ENCODE peak calls at places on chromosomes 11 and 22, in seven cellular contexts. One of them, this sample, is unnamed.

GRCh38 chr11:67463680-67464410 is 5.2 kb downstream of the TMEM134 start:
- DNase-seq in HCT116: peak; percentile 73
- DNase-seq in endothelial cell: no peak
- DNase-seq in A549: peak; percentile 91
- DNase-seq in Calu3: peak; percentile 89
- DNase-seq in IMR-90: no peak
- DNase-seq in WTC11: no peak
- DNase-seq in this sample: no peak

GRCh38 chr11:74371269-74372039 is 26.8 kb downstream of the PGM2L1 start:
- DNase-seq in HCT116: no peak
- DNase-seq in endothelial cell: no peak
- DNase-seq in A549: peak; percentile 20
- DNase-seq in Calu3: no peak
- DNase-seq in IMR-90: peak; percentile 80
- DNase-seq in WTC11: no peak
- DNase-seq in this sample: peak; percentile 41

GRCh38 chr11:11998091-11998781 is 10.2 kb downstream of the DKK3 start:
- DNase-seq in HCT116: no peak
- DNase-seq in endothelial cell: no peak
- DNase-seq in A549: peak; percentile 79
- DNase-seq in Calu3: peak; percentile 49
- DNase-seq in IMR-90: peak; percentile 95
- DNase-seq in WTC11: no peak
- DNase-seq in this sample: peak; percentile 74

GRCh38 chr11:789951-790350 is at the start of gene CEND1:
- DNase-seq in HCT116: no peak
- DNase-seq in endothelial cell: peak; percentile 48
- DNase-seq in A549: peak; percentile 44
- DNase-seq in Calu3: no peak
- DNase-seq in IMR-90: peak; percentile 54
- DNase-seq in WTC11: peak; percentile 62
- DNase-seq in this sample: no peak

GRCh38 chr11:126963603-126964353 is 36.8 kb downstream of the KIRREL3 start:
- DNase-seq in HCT116: no peak
- DNase-seq in endothelial cell: no peak
- DNase-seq in A549: peak; percentile 57
- DNase-seq in Calu3: peak; percentile 59
- DNase-seq in IMR-90: peak; percentile 43
- DNase-seq in WTC11: no peak
- DNase-seq in this sample: no peak

GRCh38 chr22:39954584-39955055 is 5.6 kb upstream of the TMA7B start:
- DNase-seq in HCT116: no peak
- DNase-seq in endothelial cell: no peak
- DNase-seq in A549: no peak
- DNase-seq in Calu3: peak; percentile 25
- DNase-seq in IMR-90: peak; percentile 94
- DNase-seq in WTC11: no peak
- DNase-seq in this sample: peak; percentile 88

GRCh38 chr11:72308226-72309073 is 64.5 kb upstream of the PHOX2A start:
- DNase-seq in HCT116: no peak
- DNase-seq in endothelial cell: no peak
- DNase-seq in A549: no peak
- DNase-seq in Calu3: no peak
- DNase-seq in IMR-90: peak; percentile 98
- DNase-seq in WTC11: no peak
- DNase-seq in this sample: peak; percentile 95

GRCh38 chr11:102452461-102453285 is at the start of gene TMEM123:
- DNase-seq in HCT116: peak; percentile 44
- DNase-seq in endothelial cell: peak; percentile 74
- DNase-seq in A549: peak; percentile 48
- DNase-seq in Calu3: peak; percentile 80
- DNase-seq in IMR-90: peak; percentile 58
- DNase-seq in WTC11: peak; percentile 81
- DNase-seq in this sample: no peak

GRCh38 chr11:32325187-32325586 is 110.2 kb downstream of the WT1 start:
- DNase-seq in HCT116: no peak
- DNase-seq in endothelial cell: no peak
- DNase-seq in A549: no peak
- DNase-seq in Calu3: no peak
- DNase-seq in IMR-90: no peak
- DNase-seq in WTC11: no peak
- DNase-seq in this sample: no peak

GRCh38 chr11:8013833-8014232 is 26.7 kb downstream of the EIF3F start:
- DNase-seq in HCT116: no peak
- DNase-seq in endothelial cell: no peak
- DNase-seq in A549: no peak
- DNase-seq in Calu3: no peak
- DNase-seq in IMR-90: no peak
- DNase-seq in WTC11: no peak
- DNase-seq in this sample: no peak

GRCh38 chr11:111379500-111380136 is 543 bp upstream of the POU2AF1 start:
- DNase-seq in HCT116: no peak
- DNase-seq in endothelial cell: no peak
- DNase-seq in A549: no peak
- DNase-seq in Calu3: no peak
- DNase-seq in IMR-90: no peak
- DNase-seq in WTC11: no peak
- DNase-seq in this sample: no peak

GRCh38 chr22:19174106-19175025 is 4.2 kb downstream of the SLC25A1 start:
- DNase-seq in HCT116: no peak
- DNase-seq in endothelial cell: no peak
- DNase-seq in A549: no peak
- DNase-seq in Calu3: no peak
- DNase-seq in IMR-90: peak; percentile 42
- DNase-seq in WTC11: peak; percentile 59
- DNase-seq in this sample: peak; percentile 48

GRCh38 chr11:116513894-116514293 is 258.9 kb downstream of the BUD13 start:
- DNase-seq in HCT116: peak; percentile 46
- DNase-seq in endothelial cell: peak; percentile 66
- DNase-seq in A549: no peak
- DNase-seq in Calu3: peak; percentile 36
- DNase-seq in IMR-90: peak; percentile 28
- DNase-seq in WTC11: peak; percentile 87
- DNase-seq in this sample: no peak

GRCh38 chr22:50507421-50507990 is at the start of gene LMF2:
- DNase-seq in HCT116: no peak
- DNase-seq in endothelial cell: peak; percentile 96
- DNase-seq in A549: peak; percentile 66
- DNase-seq in Calu3: peak; percentile 91
- DNase-seq in IMR-90: no peak
- DNase-seq in WTC11: peak; percentile 90
- DNase-seq in this sample: no peak

GRCh38 chr11:93236741-93237675 is 39.2 kb upstream of the SLC36A4 start:
- DNase-seq in HCT116: peak; percentile 34
- DNase-seq in endothelial cell: peak; percentile 48
- DNase-seq in A549: peak; percentile 7
- DNase-seq in Calu3: peak; percentile 35
- DNase-seq in IMR-90: peak; percentile 44
- DNase-seq in WTC11: no peak
- DNase-seq in this sample: no peak

GRCh38 chr11:73113426-73113825 is 28.7 kb downstream of the FCHSD2 start:
- DNase-seq in HCT116: no peak
- DNase-seq in endothelial cell: no peak
- DNase-seq in A549: no peak
- DNase-seq in Calu3: no peak
- DNase-seq in IMR-90: no peak
- DNase-seq in WTC11: no peak
- DNase-seq in this sample: no peak

GRCh38 chr11:94183886-94184264 is 55.2 kb downstream of the PANX1 start:
- DNase-seq in HCT116: peak; percentile 49
- DNase-seq in endothelial cell: peak; percentile 86
- DNase-seq in A549: peak; percentile 30
- DNase-seq in Calu3: peak; percentile 69
- DNase-seq in IMR-90: peak; percentile 67
- DNase-seq in WTC11: peak; percentile 88
- DNase-seq in this sample: peak; percentile 47

GRCh38 chr11:110200241-110200640 is 96.2 kb downstream of the RDX start:
- DNase-seq in HCT116: no peak
- DNase-seq in endothelial cell: no peak
- DNase-seq in A549: no peak
- DNase-seq in Calu3: no peak
- DNase-seq in IMR-90: peak; percentile 71
- DNase-seq in WTC11: no peak
- DNase-seq in this sample: no peak

GRCh38 chr11:94067010-94067409 is 45.9 kb downstream of the HEPHL1 start:
- DNase-seq in HCT116: no peak
- DNase-seq in endothelial cell: no peak
- DNase-seq in A549: no peak
- DNase-seq in Calu3: no peak
- DNase-seq in IMR-90: no peak
- DNase-seq in WTC11: no peak
- DNase-seq in this sample: no peak

GRCh38 chr22:36486619-36487384 is 5.4 kb upstream of the TXN2 start:
- DNase-seq in HCT116: no peak
- DNase-seq in endothelial cell: peak; percentile 41
- DNase-seq in A549: no peak
- DNase-seq in Calu3: peak; percentile 37
- DNase-seq in IMR-90: peak; percentile 68
- DNase-seq in WTC11: peak; percentile 77
- DNase-seq in this sample: no peak

GRCh38 chr11:36265793-36266628 is 23.2 kb downstream of the COMMD9 start:
- DNase-seq in HCT116: peak; percentile 19
- DNase-seq in endothelial cell: peak; percentile 73
- DNase-seq in A549: peak; percentile 62
- DNase-seq in Calu3: peak; percentile 64
- DNase-seq in IMR-90: peak; percentile 42
- DNase-seq in WTC11: peak; percentile 80
- DNase-seq in this sample: no peak

GRCh38 chr11:74009230-74009547 is 304 bp upstream of the UCP3 start:
- DNase-seq in HCT116: no peak
- DNase-seq in endothelial cell: no peak
- DNase-seq in A549: no peak
- DNase-seq in Calu3: no peak
- DNase-seq in IMR-90: no peak
- DNase-seq in WTC11: no peak
- DNase-seq in this sample: no peak

GRCh38 chr11:90587896-90588295 is 365.0 kb upstream of the CHORDC1 start:
- DNase-seq in HCT116: no peak
- DNase-seq in endothelial cell: no peak
- DNase-seq in A549: no peak
- DNase-seq in Calu3: no peak
- DNase-seq in IMR-90: no peak
- DNase-seq in WTC11: no peak
- DNase-seq in this sample: no peak

GRCh38 chr11:3854977-3855807 is at the start of gene STIM1:
- DNase-seq in HCT116: peak; percentile 86
- DNase-seq in endothelial cell: peak; percentile 99
- DNase-seq in A549: peak; percentile 82
- DNase-seq in Calu3: peak; percentile 97
- DNase-seq in IMR-90: peak; percentile 90
- DNase-seq in WTC11: peak; percentile 97
- DNase-seq in this sample: no peak

GRCh38 chr22:40044870-40045834 is 50.4 kb downstream of the FAM83F start:
- DNase-seq in HCT116: no peak
- DNase-seq in endothelial cell: peak; percentile 75
- DNase-seq in A549: peak; percentile 17
- DNase-seq in Calu3: peak; percentile 71
- DNase-seq in IMR-90: peak; percentile 15
- DNase-seq in WTC11: peak; percentile 65
- DNase-seq in this sample: no peak

GRCh38 chr22:40498454-40499186 is 128.2 kb downstream of the SGSM3 start:
- DNase-seq in HCT116: peak; percentile 91
- DNase-seq in endothelial cell: no peak
- DNase-seq in A549: peak; percentile 80
- DNase-seq in Calu3: peak; percentile 67
- DNase-seq in IMR-90: peak; percentile 97
- DNase-seq in WTC11: no peak
- DNase-seq in this sample: no peak

GRCh38 chr11:64649304-64649703 is 58.3 kb downstream of the SLC22A12 start:
- DNase-seq in HCT116: peak; percentile 24
- DNase-seq in endothelial cell: peak; percentile 43
- DNase-seq in A549: peak; percentile 48
- DNase-seq in Calu3: no peak
- DNase-seq in IMR-90: no peak
- DNase-seq in WTC11: peak; percentile 72
- DNase-seq in this sample: no peak
- TF ChIP-seq CTCF in HCT116: peak; percentile 86
- TF ChIP-seq CTCF in endothelial cell: peak; percentile 55
- TF ChIP-seq CTCF in A549: peak; percentile 49
- TF ChIP-seq CTCF in Calu3: peak; percentile 43
- TF ChIP-seq CTCF in IMR-90: peak; percentile 42
- TF ChIP-seq CTCF in WTC11: peak; percentile 57
- TF ChIP-seq CTCF in this sample: peak; percentile 66

DNA sequence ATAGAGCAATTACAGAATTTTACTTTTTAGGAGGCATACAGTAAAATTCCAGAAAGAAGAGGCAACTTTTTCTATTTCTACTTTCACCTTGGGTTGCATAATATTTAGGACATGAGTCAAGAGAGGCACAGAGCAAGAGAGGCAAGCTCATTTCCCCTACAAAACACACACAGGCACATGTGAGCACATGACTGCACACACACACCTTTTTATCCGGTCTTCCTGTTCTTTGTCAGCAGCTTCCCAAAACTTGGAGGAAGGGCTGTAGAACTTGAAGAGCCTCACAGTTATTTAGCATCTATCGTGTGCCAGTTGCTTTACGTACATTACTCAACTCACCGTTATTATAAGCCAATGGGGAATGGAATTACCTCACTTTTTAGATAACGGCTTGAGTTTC is 37.8 kb upstream of the CCDC179 start:
- DNase-seq in HCT116: no peak
- DNase-seq in endothelial cell: no peak
- DNase-seq in A549: no peak
- DNase-seq in Calu3: no peak
- DNase-seq in IMR-90: no peak
- DNase-seq in WTC11: no peak
- DNase-seq in this sample: no peak
- TF ChIP-seq CTCF in HCT116: no peak
- TF ChIP-seq CTCF in endothelial cell: no peak
- TF ChIP-seq CTCF in A549: no peak
- TF ChIP-seq CTCF in Calu3: no peak
- TF ChIP-seq CTCF in IMR-90: no peak
- TF ChIP-seq CTCF in WTC11: no peak
- TF ChIP-seq CTCF in this sample: no peak

GRCh38 chr11:65779919-65780769 is 632 bp downstream of the AP5B1 start:
- DNase-seq in HCT116: peak; percentile 64
- DNase-seq in endothelial cell: peak; percentile 86
- DNase-seq in A549: peak; percentile 76
- DNase-seq in Calu3: peak; percentile 93
- DNase-seq in IMR-90: peak; percentile 67
- DNase-seq in WTC11: peak; percentile 97
- DNase-seq in this sample: peak; percentile 35
- TF ChIP-seq CTCF in HCT116: no peak
- TF ChIP-seq CTCF in endothelial cell: peak; percentile 92
- TF ChIP-seq CTCF in A549: peak; percentile 96
- TF ChIP-seq CTCF in Calu3: peak; percentile 94
- TF ChIP-seq CTCF in IMR-90: peak; percentile 99
- TF ChIP-seq CTCF in WTC11: peak; percentile 96
- TF ChIP-seq CTCF in this sample: peak; percentile 82

DNA sequence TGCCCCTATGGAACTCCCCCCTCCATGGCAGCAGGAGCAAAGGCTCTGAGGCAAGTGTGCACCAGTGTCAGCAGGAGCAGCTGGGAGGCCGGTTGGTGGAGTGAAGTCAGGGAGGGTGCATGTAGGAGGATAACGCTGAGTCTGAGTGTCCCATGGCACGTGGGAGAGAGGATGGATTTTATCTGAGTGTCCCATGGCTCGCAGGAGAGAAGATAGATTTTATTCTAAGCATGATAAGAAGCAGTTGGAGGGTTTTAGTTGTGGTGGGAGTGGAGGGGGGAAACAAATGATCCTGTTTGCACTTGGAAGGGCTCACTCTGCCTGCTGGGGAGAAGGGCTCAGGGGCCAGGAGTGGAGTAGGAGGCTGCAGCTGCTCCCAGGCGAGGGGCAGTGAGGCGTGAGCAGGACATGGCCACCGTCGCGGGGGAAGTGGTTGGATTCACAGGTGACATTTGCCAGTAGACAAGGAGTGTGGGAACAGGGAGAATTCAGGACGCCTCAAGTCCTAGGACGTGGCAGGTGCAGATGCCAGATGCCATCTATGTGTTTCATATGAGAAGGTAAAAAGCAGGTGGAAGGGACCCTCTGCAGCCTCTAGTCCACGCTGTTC is 33.6 kb upstream of the PARVG start:
- DNase-seq in HCT116: no peak
- DNase-seq in endothelial cell: no peak
- DNase-seq in A549: no peak
- DNase-seq in Calu3: no peak
- DNase-seq in IMR-90: no peak
- DNase-seq in WTC11: no peak
- DNase-seq in this sample: no peak
- TF ChIP-seq CTCF in HCT116: no peak
- TF ChIP-seq CTCF in endothelial cell: no peak
- TF ChIP-seq CTCF in A549: no peak
- TF ChIP-seq CTCF in Calu3: no peak
- TF ChIP-seq CTCF in IMR-90: no peak
- TF ChIP-seq CTCF in WTC11: no peak
- TF ChIP-seq CTCF in this sample: no peak